ENCODE peak calls at places on chromosomes 6 and 20, in four cellular contexts. One of them, this sample, is unnamed. For H3K9me3, the result is how much of the 10 kb centered on the place peaks cover.

GRCh38 chr6:157514659-157515496 is 133.9 kb downstream of the ZDHHC14 start:
- DNase-seq in HCT116: no peak
- DNase-seq in K562: peak
- DNase-seq in HepG2: peak
- DNase-seq in this sample: peak

GRCh38 chr20:38024496-38024895 is 8.8 kb downstream of the TTI1 start:
- DNase-seq in K562: no peak
- DNase-seq in HCT116: no peak
- DNase-seq in HepG2: no peak
- DNase-seq in this sample: no peak

GRCh38 chr6:143110996-143111395 is 50.3 kb downstream of the AIG1 start:
- DNase-seq in K562: no peak
- DNase-seq in HepG2: no peak
- DNase-seq in HCT116: no peak
- DNase-seq in this sample: no peak

GRCh38 chr6:30411515-30412207 is 66.7 kb downstream of the RPP21 start:
- DNase-seq in HepG2: peak
- DNase-seq in K562: peak
- DNase-seq in HCT116: peak
- DNase-seq in this sample: peak

GRCh38 chr20:24493661-24494459 is 24.4 kb downstream of the SYNDIG1 start:
- DNase-seq in HCT116: no peak
- DNase-seq in K562: no peak
- DNase-seq in HepG2: no peak
- DNase-seq in this sample: no peak

GRCh38 chr20:17843246-17844132 is 125.1 kb downstream of the SNX5 start:
- DNase-seq in HepG2: no peak
- DNase-seq in K562: no peak
- DNase-seq in HCT116: peak
- DNase-seq in this sample: peak

GRCh38 chr6:123529058-123529457 is 107.7 kb downstream of the TRDN start:
- DNase-seq in HCT116: no peak
- DNase-seq in HepG2: no peak
- DNase-seq in K562: no peak
- DNase-seq in this sample: no peak

GRCh38 chr20:58656825-58657224 is 5.7 kb downstream of the STX16 start:
- DNase-seq in HepG2: no peak
- DNase-seq in HCT116: no peak
- DNase-seq in K562: no peak
- DNase-seq in this sample: no peak

GRCh38 chr6:139429559-139430150 is 55.2 kb upstream of the CITED2 start:
- DNase-seq in HCT116: no peak
- DNase-seq in HepG2: no peak
- DNase-seq in K562: no peak
- DNase-seq in this sample: no peak

GRCh38 chr6:79632580-79632979 is 1.5 kb downstream of the SH3BGRL2 start:
- DNase-seq in K562: peak
- DNase-seq in HCT116: no peak
- DNase-seq in HepG2: peak
- DNase-seq in this sample: no peak

GRCh38 chr6:112806163-112806900 is 459.2 kb downstream of the RFPL4B start:
- DNase-seq in HCT116: no peak
- DNase-seq in HepG2: no peak
- DNase-seq in K562: no peak
- DNase-seq in this sample: no peak

GRCh38 chr6:37916675-37917074 is 97.1 kb downstream of the ZFAND3 start:
- DNase-seq in HCT116: no peak
- DNase-seq in HepG2: no peak
- DNase-seq in K562: no peak
- DNase-seq in this sample: no peak

GRCh38 chr20:40506567-40506966 is 182.5 kb downstream of the MAFB start:
- DNase-seq in HepG2: peak
- DNase-seq in K562: peak
- DNase-seq in HCT116: peak
- DNase-seq in this sample: no peak

GRCh38 chr6:22250486-22250885 is 46.4 kb downstream of the PRL start:
- DNase-seq in HepG2: no peak
- DNase-seq in K562: no peak
- DNase-seq in HCT116: no peak
- DNase-seq in this sample: no peak

GRCh38 chr6:150567360-150567759 is 32.3 kb upstream of the PLEKHG1 start:
- DNase-seq in K562: no peak
- DNase-seq in HepG2: peak
- DNase-seq in HCT116: no peak
- DNase-seq in this sample: no peak

GRCh38 chr20:8183526-8183925 is 51.5 kb downstream of the PLCB1 start:
- DNase-seq in HCT116: no peak
- DNase-seq in HepG2: no peak
- DNase-seq in K562: no peak
- DNase-seq in this sample: no peak

GRCh38 chr6:150395388-150396009 is 26.7 kb downstream of the IYD start:
- DNase-seq in HCT116: peak
- DNase-seq in HepG2: peak
- DNase-seq in K562: peak
- DNase-seq in this sample: no peak

GRCh38 chr6:47484616-47485015 is 7.0 kb downstream of the CD2AP start:
- DNase-seq in HepG2: no peak
- DNase-seq in HCT116: peak
- DNase-seq in K562: no peak
- DNase-seq in this sample: no peak

GRCh38 chr20:11229772-11230171 is 556.0 kb upstream of the JAG1 start:
- DNase-seq in K562: no peak
- DNase-seq in HCT116: peak
- DNase-seq in HepG2: no peak
- DNase-seq in this sample: peak

DNA sequence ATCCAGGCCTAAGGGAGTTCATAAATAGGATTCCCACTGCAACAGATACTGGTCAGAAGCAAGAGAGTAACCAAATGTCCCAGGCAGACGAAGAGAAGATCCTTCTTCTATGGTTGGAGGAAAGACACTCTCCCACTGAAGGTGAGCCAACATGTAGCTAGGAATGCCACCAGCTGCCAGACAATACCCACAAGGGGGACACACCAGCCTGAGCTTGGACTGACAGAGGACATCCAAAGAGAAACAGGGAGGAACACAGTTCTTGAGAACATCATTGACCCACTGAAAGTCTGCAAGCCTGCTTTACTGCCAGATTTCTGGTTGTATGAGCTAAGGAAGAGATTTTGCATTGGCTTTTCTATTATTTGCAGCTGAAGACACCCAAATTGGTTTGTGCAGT is 80.1 kb downstream of the PXDC1 start:
- DNase-seq in HCT116: no peak
- DNase-seq in K562: no peak
- DNase-seq in HepG2: no peak
- DNase-seq in this sample: no peak
- H3K9me3 ChIP-seq in HCT116: under half
- H3K9me3 ChIP-seq in K562: under half
- H3K9me3 ChIP-seq in HepG2: under half
- H3K9me3 ChIP-seq in this sample: under half

DNA sequence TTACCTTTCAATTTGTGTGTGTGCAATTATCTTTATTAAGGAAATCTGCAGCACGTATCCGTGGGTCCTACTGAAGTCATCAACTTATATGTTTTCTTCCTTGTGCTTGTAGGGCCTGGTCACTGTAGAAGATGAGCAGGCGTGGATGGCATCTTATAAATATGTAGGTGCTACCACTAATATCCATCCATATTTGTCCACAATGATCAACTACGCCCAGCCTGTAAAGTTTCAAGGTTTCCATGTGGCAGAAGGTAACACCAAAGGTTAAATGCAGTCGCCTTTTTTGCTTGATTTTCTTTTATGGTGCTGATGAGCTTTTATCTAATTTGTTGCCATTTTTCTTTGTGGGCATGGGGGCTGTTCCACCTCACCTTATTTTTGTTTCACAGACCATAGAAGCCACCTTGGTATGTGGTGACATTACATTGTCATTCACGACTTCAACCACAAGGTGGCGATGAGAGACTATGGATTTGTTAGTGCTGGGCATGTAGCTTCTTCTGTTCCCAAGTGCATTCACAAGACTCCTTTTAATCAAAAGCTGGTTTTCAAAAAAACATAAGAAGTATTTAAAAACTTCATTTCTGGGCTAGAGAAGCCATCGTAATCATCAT is 106.5 kb upstream of the LAMP5 start:
- DNase-seq in K562: peak
- DNase-seq in HCT116: peak
- DNase-seq in HepG2: peak
- DNase-seq in this sample: peak
- TF ChIP-seq TCF7L2 in K562: no peak
- TF ChIP-seq TCF7L2 in HCT116: no peak
- TF ChIP-seq TCF7L2 in HepG2: no peak
- TF ChIP-seq TCF7L2 in this sample: no peak

DNA sequence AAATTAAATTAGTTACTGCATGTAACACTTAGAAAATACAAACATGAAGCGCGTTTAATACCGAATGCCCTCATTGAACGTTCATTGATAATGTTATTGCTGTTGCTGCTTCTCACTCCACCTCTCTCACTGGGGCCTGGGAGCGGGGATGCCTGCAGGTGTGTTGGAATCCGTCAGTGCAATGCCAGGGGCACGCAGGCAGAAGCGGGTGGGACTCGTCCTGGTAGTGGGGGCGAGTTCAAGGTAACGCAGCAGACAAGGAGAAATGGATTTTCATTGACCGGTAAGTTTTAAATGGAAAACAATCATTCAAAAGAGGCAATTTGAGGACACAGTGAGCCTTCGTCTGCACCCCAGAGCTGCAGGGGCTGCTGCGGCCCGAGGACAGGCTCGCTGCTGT is 71.2 kb upstream of the AFDN start:
- DNase-seq in HepG2: no peak
- DNase-seq in K562: no peak
- DNase-seq in HCT116: no peak
- DNase-seq in this sample: no peak
- H3K9me3 ChIP-seq in HepG2: under half
- H3K9me3 ChIP-seq in K562: under half
- H3K9me3 ChIP-seq in HCT116: under half
- H3K9me3 ChIP-seq in this sample: under half

GRCh38 chr20:3116341-3116740 is 31.8 kb upstream of the AVP start:
- DNase-seq in HepG2: no peak
- DNase-seq in HCT116: no peak
- DNase-seq in K562: no peak
- DNase-seq in this sample: no peak

GRCh38 chr20:3119044-3119443 is 34.5 kb upstream of the AVP start:
- DNase-seq in HCT116: no peak
- DNase-seq in K562: no peak
- DNase-seq in HepG2: no peak
- DNase-seq in this sample: no peak

GRCh38 chr20:3111995-3112394 is 27.5 kb upstream of the AVP start:
- DNase-seq in K562: no peak
- DNase-seq in HepG2: no peak
- DNase-seq in HCT116: no peak
- DNase-seq in this sample: no peak

GRCh38 chr20:3111507-3111906 is 27.0 kb upstream of the AVP start:
- DNase-seq in HepG2: no peak
- DNase-seq in K562: no peak
- DNase-seq in HCT116: no peak
- DNase-seq in this sample: no peak

GRCh38 chr20:3115190-3116107 is 30.9 kb upstream of the AVP start:
- DNase-seq in K562: peak
- DNase-seq in HepG2: peak
- DNase-seq in HCT116: peak
- DNase-seq in this sample: no peak
- TF ChIP-seq TCF7L2 in K562: no peak
- TF ChIP-seq TCF7L2 in HepG2: no peak
- TF ChIP-seq TCF7L2 in HCT116: no peak
- TF ChIP-seq TCF7L2 in this sample: no peak

GRCh38 chr6:148671952-148672351 is 74.9 kb upstream of the UST start:
- DNase-seq in K562: no peak
- DNase-seq in HepG2: no peak
- DNase-seq in HCT116: no peak
- DNase-seq in this sample: no peak
- H3K9me3 ChIP-seq in K562: under half
- H3K9me3 ChIP-seq in HepG2: under half
- H3K9me3 ChIP-seq in HCT116: under half
- H3K9me3 ChIP-seq in this sample: under half

GRCh38 chr6:100461273-100461919 is 3.3 kb downstream of the SIM1 start:
- DNase-seq in HCT116: no peak
- DNase-seq in K562: no peak
- DNase-seq in HepG2: no peak
- DNase-seq in this sample: no peak

GRCh38 chr6:100459291-100459690 is 5.4 kb downstream of the SIM1 start:
- DNase-seq in HepG2: no peak
- DNase-seq in HCT116: no peak
- DNase-seq in K562: no peak
- DNase-seq in this sample: no peak

GRCh38 chr6:100462396-100462795 is 2.3 kb downstream of the SIM1 start:
- DNase-seq in HCT116: no peak
- DNase-seq in HepG2: no peak
- DNase-seq in K562: no peak
- DNase-seq in this sample: no peak

GRCh38 chr6:100461920-100462295 is 2.8 kb downstream of the SIM1 start:
- DNase-seq in HepG2: no peak
- DNase-seq in HCT116: no peak
- DNase-seq in K562: no peak
- DNase-seq in this sample: no peak

GRCh38 chr6:100460650-100461204 is 4.0 kb downstream of the SIM1 start:
- DNase-seq in HCT116: no peak
- DNase-seq in K562: no peak
- DNase-seq in HepG2: no peak
- DNase-seq in this sample: no peak
- TF ChIP-seq TCF7L2 in HCT116: no peak
- TF ChIP-seq TCF7L2 in K562: no peak
- TF ChIP-seq TCF7L2 in HepG2: no peak
- TF ChIP-seq TCF7L2 in this sample: no peak

GRCh38 chr6:110799181-110799580 is 16.1 kb downstream of the CDK19 start:
- DNase-seq in HCT116: no peak
- DNase-seq in HepG2: no peak
- DNase-seq in K562: no peak
- DNase-seq in this sample: no peak
- H3K9me3 ChIP-seq in HCT116: under half
- H3K9me3 ChIP-seq in HepG2: under half
- H3K9me3 ChIP-seq in K562: under half
- H3K9me3 ChIP-seq in this sample: under half

This sample was measured in Panc1.